ENCODE peak calls at places on chromosomes 7 and 10, in four cellular contexts. I is H1, R is K562, B is HepG2. D is an unnamed sample.

GRCh38 chr10:69446229-69446628 is 5.0 kb upstream of the TSPAN15 start:
- DNase-seq in B (no peak), R (no peak), I (no peak), D (no peak)

GRCh38 chr10:111142082-111142481 is 65.3 kb downstream of the ADRA2A start:
- DNase-seq in B (no peak), I (no peak), R (peak; percentile 22), D (no peak)

GRCh38 chr10:69241575-69241974 is 21.4 kb downstream of the HKDC1 start:
- DNase-seq in R (no peak), I (no peak), B (no peak), D (no peak)

GRCh38 chr10:126065751-126066150 is 169.4 kb downstream of the FANK1 start:
- DNase-seq in I (no peak), R (no peak), B (no peak), D (no peak)

GRCh38 chr10:11698691-11699545 is 43.3 kb upstream of the ECHDC3 start:
- DNase-seq in B (peak; percentile 61), I (no peak), R (no peak), D (no peak)

GRCh38 chr7:34451183-34451582 is 206.8 kb upstream of the NPSR1 start:
- DNase-seq in B (no peak), I (no peak), R (no peak), D (no peak)

GRCh38 chr7:80277434-80278427 is 143.1 kb downstream of the GNAI1 start:
- DNase-seq in B (no peak), I (no peak), R (no peak), D (peak; percentile 94)

GRCh38 chr7:127477285-127478039 is 85.0 kb upstream of the ZNF800 start:
- DNase-seq in I (no peak), B (no peak), R (no peak), D (no peak)

GRCh38 chr10:91164520-91165065 is 55.9 kb upstream of the PCGF5 start:
- DNase-seq in B (no peak), R (no peak), I (no peak), D (no peak)

GRCh38 chr7:130734525-130735272 is 692 bp upstream of the KLF14 start:
- DNase-seq in R (no peak), B (no peak), I (no peak), D (no peak)

GRCh38 chr7:157193274-157193673 is 54.5 kb downstream of the UBE3C start:
- DNase-seq in I (no peak), B (peak; percentile 25), R (no peak), D (no peak)

GRCh38 chr7:131307627-131308026 is 20.0 kb upstream of the MKLN1 start:
- DNase-seq in B (no peak), I (no peak), R (no peak), D (no peak)

GRCh38 chr10:4352566-4352961 is 473.4 kb upstream of the AKR1E2 start:
- DNase-seq in B (no peak), R (no peak), I (no peak), D (no peak)

GRCh38 chr7:44978511-44979366 is at the start of gene MYO1G:
- DNase-seq in R (no peak), I (peak; percentile 44), B (no peak), D (no peak)

GRCh38 chr10:69484736-69485135 is 33.5 kb downstream of the TSPAN15 start:
- DNase-seq in R (no peak), B (no peak), I (no peak), D (no peak)

GRCh38 chr10:80506189-80506575 is 31.5 kb upstream of the SH2D4B start:
- DNase-seq in R (no peak), I (no peak), B (peak; percentile 87), D (peak; percentile 90)

GRCh38 chr7:115475774-115476407 is 554.0 kb downstream of the MDFIC start:
- DNase-seq in R (no peak), I (no peak), B (no peak), D (no peak)

GRCh38 chr7:142496545-142496991 is 238.7 kb upstream of the PRSS58 start:
- DNase-seq in R (peak; percentile 81), I (no peak), B (peak; percentile 18), D (no peak)

GRCh38 chr10:31072453-31072852 is 40.8 kb upstream of the ZNF438 start:
- DNase-seq in I (no peak), R (no peak), B (no peak), D (no peak)

GRCh38 chr10:132429281-132430230 is 32.6 kb downstream of the PWWP2B start:
- DNase-seq in I (no peak), R (no peak), B (no peak), D (no peak)

GRCh38 chr7:92567460-92567859 is 22.7 kb downstream of the FAM133B start:
- DNase-seq in B (no peak), I (no peak), R (no peak), D (no peak)

GRCh38 chr10:79079490-79080355 is 11.0 kb downstream of the ZMIZ1 start:
- DNase-seq in R (no peak), B (no peak), I (no peak), D (peak; percentile 63)

GRCh38 chr7:140317597-140317996 is 80.7 kb downstream of the SLC37A3 start:
- DNase-seq in B (no peak), I (no peak), R (peak; percentile 85), D (no peak)

GRCh38 chr10:35442006-35442405 is 105.7 kb downstream of the CCNY start:
- DNase-seq in B (no peak), I (no peak), R (no peak), D (no peak)

GRCh38 chr7:36109013-36109627 is 43.9 kb upstream of the EEPD1 start:
- DNase-seq in R (no peak), B (no peak), I (no peak), D (no peak)

GRCh38 chr10:78685466-78686163 is 383.2 kb upstream of the ZMIZ1 start:
- DNase-seq in B (no peak), I (no peak), R (no peak), D (peak; percentile 11)

GRCh38 chr7:47905071-47905920 is 43.0 kb downstream of the PKD1L1 start:
- DNase-seq in I (no peak), B (no peak), R (no peak), D (no peak)

GRCh38 chr7:50056131-50056530 is 36.9 kb downstream of the ZPBP start:
- DNase-seq in B (no peak), R (no peak), I (no peak), D (no peak)

GRCh38 chr10:128180843-128181242 is 54.6 kb upstream of the MKI67 start:
- DNase-seq in R (no peak), B (no peak), I (no peak), D (no peak)

GRCh38 chr10:89029785-89030437 is 39.3 kb downstream of the FAS start:
- DNase-seq in B (peak; percentile 53), R (peak; percentile 35), I (peak; percentile 71), D (peak; percentile 35)

GRCh38 chr10:282294-283139 is 147.3 kb downstream of the ZMYND11 start:
- DNase-seq in I (no peak), R (no peak), B (no peak), D (no peak)

GRCh38 chr10:33802566-33802965 is 468.1 kb upstream of the NRP1 start:
- DNase-seq in R (no peak), I (no peak), B (no peak), D (no peak)

GRCh38 chr10:33804534-33804933 is 470.1 kb upstream of the NRP1 start:
- DNase-seq in B (no peak), R (no peak), I (no peak), D (no peak)

GRCh38 chr10:33801705-33802104 is 467.2 kb upstream of the NRP1 start:
- DNase-seq in B (peak; percentile 85), I (no peak), R (no peak), D (peak; percentile 66)

GRCh38 chr10:33800986-33801385 is 466.5 kb upstream of the NRP1 start:
- DNase-seq in R (no peak), I (no peak), B (no peak), D (no peak)

GRCh38 chr10:33803248-33803647 is 468.8 kb upstream of the NRP1 start:
- DNase-seq in B (peak; percentile 41), I (no peak), R (no peak), D (no peak)
- TF ChIP-seq RNF2 in B (no peak), I (no peak), R (no peak), D (no peak)

GRCh38 chr10:112232670-112233069 is 49.1 kb upstream of the GPAM start:
- DNase-seq in B (no peak), R (no peak), I (no peak), D (no peak)
- TF ChIP-seq RNF2 in B (no peak), R (no peak), I (no peak), D (no peak)

GRCh38 chr10:5963591-5963990 is 13.8 kb downstream of the IL15RA start:
- DNase-seq in I (no peak), B (no peak), R (no peak), D (no peak)
- TF ChIP-seq RNF2 in I (no peak), B (no peak), R (no peak), D (no peak)

GRCh38 chr7:77908664-77909063 is 110.1 kb downstream of the PHTF2 start:
- DNase-seq in I (no peak), R (no peak), B (no peak), D (no peak)

GRCh38 chr7:77913977-77914607 is 115.5 kb downstream of the PHTF2 start:
- DNase-seq in I (no peak), R (peak; percentile 21), B (no peak), D (no peak)

GRCh38 chr7:77912293-77912692 is 113.7 kb downstream of the PHTF2 start:
- DNase-seq in I (no peak), R (no peak), B (no peak), D (no peak)

GRCh38 chr7:77907281-77907680 is 108.7 kb downstream of the PHTF2 start:
- DNase-seq in B (no peak), I (no peak), R (no peak), D (no peak)

DNA sequence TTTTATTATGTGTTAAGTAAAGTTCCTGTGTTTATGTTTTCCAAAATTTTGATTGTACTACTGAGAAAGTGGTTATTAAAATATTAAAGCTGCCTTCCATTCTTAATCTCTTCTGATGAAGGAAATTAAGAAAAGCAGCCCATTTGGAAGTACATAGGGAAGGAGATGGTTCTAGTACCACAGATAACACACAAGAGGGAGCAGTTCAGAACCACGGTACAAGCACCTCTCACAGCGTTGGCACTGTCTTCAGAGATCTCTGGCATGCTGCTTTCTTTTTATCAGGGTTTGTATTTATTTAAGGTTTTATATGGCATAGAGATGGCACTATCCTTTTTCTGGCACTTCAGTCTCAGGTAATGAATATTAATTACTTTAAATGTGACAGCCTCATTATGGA is 111.6 kb downstream of the PHTF2 start:
- DNase-seq in R (no peak), I (no peak), B (no peak), D (peak; percentile 34)
- TF ChIP-seq RNF2 in R (no peak), I (no peak), B (no peak), D (no peak)

DNA sequence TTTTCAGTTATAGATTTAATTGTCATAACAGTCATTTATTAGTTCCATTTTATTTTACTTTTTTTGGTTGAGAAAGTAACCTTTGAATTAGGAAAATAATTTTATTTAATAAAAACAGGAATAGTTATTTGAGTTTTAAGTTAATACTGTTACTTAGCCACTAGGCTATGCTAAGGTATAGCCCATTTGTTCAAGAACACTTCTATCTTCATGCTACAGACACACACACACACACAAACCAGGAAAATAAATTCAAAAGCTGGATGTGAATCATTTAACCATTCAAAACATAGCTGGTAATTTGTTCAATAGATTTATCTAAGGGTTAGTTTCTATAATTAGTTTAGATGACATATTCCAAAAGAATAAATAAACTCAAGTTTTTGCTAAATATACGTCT is 148.4 kb downstream of the RNF133 start:
- DNase-seq in B (no peak), R (no peak), I (no peak), D (no peak)
- TF ChIP-seq RNF2 in B (no peak), R (no peak), I (no peak), D (no peak)